ENCODE peak calls at places on chromosome 18, in ten cellular contexts. Y, R, P, X, M, O, V, U, G and N are unnamed samples.
A peak's percentile ranks its signal among the peaks of the same experiment; 100 is the strongest.

GRCh38 chr18:51578403-51578980 is 381.0 kb upstream of the MEX3C start:
- DNase-seq in Y (no peak), R (peak; percentile 6), P (no peak), X (no peak), M (no peak), O (no peak), V (no peak), U (no peak), G (no peak), N (no peak)

GRCh38 chr18:52422985-52423601 is 83.1 kb downstream of the DCC start:
- DNase-seq in Y (no peak), R (peak; percentile 27), P (no peak), X (no peak), M (no peak), O (no peak), V (no peak), U (no peak), G (no peak), N (no peak)

GRCh38 chr18:7626922-7627440 is 59.9 kb downstream of the PTPRM start:
- DNase-seq in Y (no peak), R (peak; percentile 26), P (peak; percentile 78), X (no peak), M (no peak), O (no peak), V (no peak), U (no peak), G (peak; percentile 79), N (no peak)

GRCh38 chr18:44680271-44681038 is at the start of gene SETBP1:
- DNase-seq in Y (peak; percentile 29), R (peak; percentile 62), P (peak; percentile 61), X (peak; percentile 9), M (no peak), O (peak; percentile 67), V (peak; percentile 78), U (peak; percentile 40), G (peak; percentile 65), N (peak; percentile 60)

GRCh38 chr18:48356151-48356745 is 52.9 kb downstream of the ZBTB7C start:
- DNase-seq in Y (no peak), R (no peak), P (no peak), X (no peak), M (no peak), O (no peak), V (no peak), U (no peak), G (no peak), N (no peak)

GRCh38 chr18:61502472-61502871 is 169.2 kb downstream of the CDH20 start:
- DNase-seq in Y (no peak), R (peak; percentile 84), P (peak; percentile 43), X (no peak), M (no peak), O (no peak), V (no peak), U (peak; percentile 85), G (peak; percentile 63), N (peak; percentile 14)

GRCh38 chr18:77129150-77129551 is 3.4 kb downstream of the MBP start:
- DNase-seq in Y (no peak), R (no peak), P (peak; percentile 99), X (no peak), M (no peak), O (peak; percentile 22), V (no peak), U (no peak), G (peak; percentile 95), N (no peak)

GRCh38 chr18:48990497-48991298 is 39.9 kb upstream of the SMAD7 start:
- DNase-seq in Y (no peak), R (no peak), P (peak; percentile 75), X (no peak), M (no peak), O (no peak), V (no peak), U (no peak), G (peak; percentile 61), N (no peak)

GRCh38 chr18:30183766-30184165 is 858.8 kb downstream of the DSC3 start:
- DNase-seq in Y (no peak), R (no peak), P (no peak), X (no peak), M (no peak), O (no peak), V (no peak), U (no peak), G (no peak), N (no peak)

GRCh38 chr18:33051397-33051796 is 278.6 kb upstream of the KLHL14 start:
- DNase-seq in Y (no peak), R (no peak), P (peak; percentile 13), X (no peak), M (no peak), O (no peak), V (no peak), U (no peak), G (no peak), N (no peak)

GRCh38 chr18:37565985-37566478 is 434 bp upstream of the CELF4 start:
- DNase-seq in Y (no peak), R (peak; percentile 77), P (peak; percentile 23), X (no peak), M (no peak), O (no peak), V (no peak), U (peak; percentile 55), G (peak; percentile 41), N (no peak)

GRCh38 chr18:50817898-50818250 is 1.9 kb downstream of the MRO start:
- DNase-seq in Y (no peak), R (no peak), P (peak; percentile 42), X (no peak), M (no peak), O (no peak), V (no peak), U (peak; percentile 54), G (peak; percentile 50), N (no peak)

GRCh38 chr18:25282282-25282681 is 69.7 kb downstream of the ZNF521 start:
- DNase-seq in Y (no peak), R (no peak), P (no peak), X (no peak), M (no peak), O (no peak), V (no peak), U (no peak), G (no peak), N (no peak)

GRCh38 chr18:61831071-61831470 is 61.7 kb downstream of the RNF152 start:
- DNase-seq in Y (no peak), R (no peak), P (peak; percentile 18), X (no peak), M (no peak), O (no peak), V (no peak), U (no peak), G (no peak), N (no peak)

GRCh38 chr18:7568426-7568825 is 1.3 kb downstream of the PTPRM start:
- DNase-seq in Y (no peak), R (peak; percentile 76), P (peak; percentile 45), X (no peak), M (no peak), O (peak; percentile 39), V (no peak), U (no peak), G (peak; percentile 18), N (no peak)

GRCh38 chr18:3060667-3061580 is 48.0 kb upstream of the LPIN2 start:
- DNase-seq in Y (peak; percentile 19), R (no peak), P (no peak), X (peak; percentile 60), M (no peak), O (no peak), V (peak; percentile 8), U (no peak), G (no peak), N (no peak)